ENCODE peak calls at places on chromosomes 16 and 17, in nine cellular contexts. B, C, D, H, F, L, Z, M and T are unnamed samples.

GRCh38 chr16:23829454-23829853 is 6.3 kb upstream of the PRKCB start:
- DNase-seq in B (no peak), C (no peak), D (no peak), H (no peak), F (no peak), L (no peak), Z (no peak), M (no peak), T (no peak)

GRCh38 chr17:30396129-30396528 is 17.4 kb downstream of the CPD start:
- DNase-seq in B (no peak), C (no peak), D (no peak), H (no peak), F (no peak), L (no peak), Z (no peak), M (no peak), T (no peak)

GRCh38 chr17:42214156-42214555 is 19.9 kb upstream of the GHDC start:
- DNase-seq in B (no peak), C (no peak), D (no peak), H (no peak), F (no peak), L (no peak), Z (no peak), M (no peak), T (no peak)

GRCh38 chr17:36791150-36791653 is 146.1 kb upstream of the LHX1 start:
- DNase-seq in B (no peak), C (no peak), D (no peak), H (no peak), F (no peak), L (peak; percentile 43), Z (no peak), M (no peak), T (no peak)

GRCh38 chr16:14244344-14245010 is 173.4 kb downstream of the MRTFB start:
- DNase-seq in B (no peak), C (no peak), D (no peak), H (no peak), F (no peak), L (no peak), Z (no peak), M (no peak), T (no peak)

GRCh38 chr17:7213895-7214299 is 5.7 kb downstream of the DLG4 start:
- DNase-seq in B (no peak), C (peak; percentile 79), D (no peak), H (peak; percentile 92), F (peak; percentile 71), L (no peak), Z (no peak), M (peak; percentile 86), T (no peak)

GRCh38 chr17:33647976-33648375 is 354.9 kb upstream of the ASIC2 start:
- DNase-seq in B (no peak), C (no peak), D (no peak), H (no peak), F (no peak), L (no peak), Z (no peak), M (no peak), T (no peak)

GRCh38 chr17:39235555-39236221 is 9.9 kb upstream of the STAC2 start:
- DNase-seq in B (no peak), C (peak; percentile 29), D (no peak), H (no peak), F (no peak), L (no peak), Z (peak; percentile 24), M (peak; percentile 60), T (peak; percentile 50)

GRCh38 chr17:32286518-32286900 is 20.9 kb downstream of the RHBDL3 start:
- DNase-seq in B (no peak), C (no peak), D (no peak), H (no peak), F (no peak), L (no peak), Z (no peak), M (no peak), T (no peak)

GRCh38 chr17:37637956-37638355 is 5.3 kb downstream of the DDX52 start:
- DNase-seq in B (no peak), C (no peak), D (no peak), H (no peak), F (no peak), L (no peak), Z (no peak), M (no peak), T (no peak)

GRCh38 chr17:6660101-6660500 is 8.5 kb downstream of the C17orf100 start:
- DNase-seq in B (peak; percentile 42), C (no peak), D (no peak), H (no peak), F (no peak), L (no peak), Z (no peak), M (no peak), T (no peak)

GRCh38 chr16:9908613-9909012 is 273.6 kb downstream of the GRIN2A start:
- DNase-seq in B (no peak), C (no peak), D (no peak), H (no peak), F (no peak), L (no peak), Z (no peak), M (no peak), T (no peak)

GRCh38 chr16:23351360-23351759 is 49.3 kb downstream of the SCNN1B start:
- DNase-seq in B (no peak), C (peak; percentile 79), D (no peak), H (peak; percentile 37), F (no peak), L (no peak), Z (no peak), M (no peak), T (peak; percentile 25)

GRCh38 chr17:7858487-7858832 is 657 bp downstream of the CYB5D1 start:
- DNase-seq in B (no peak), C (peak; percentile 53), D (peak; percentile 82), H (peak; percentile 81), F (no peak), L (peak; percentile 83), Z (no peak), M (peak; percentile 52), T (peak; percentile 88)

GRCh38 chr17:11624968-11625367 is 26.7 kb downstream of the DNAH9 start:
- DNase-seq in B (no peak), C (no peak), D (no peak), H (no peak), F (no peak), L (no peak), Z (no peak), M (no peak), T (no peak)

GRCh38 chr16:2966043-2966802 is 2.1 kb downstream of the KREMEN2 start:
- DNase-seq in B (no peak), C (peak; percentile 8), D (peak; percentile 54), H (no peak), F (no peak), L (no peak), Z (no peak), M (no peak), T (peak; percentile 73)

GRCh38 chr16:2962334-2963073 is 1.6 kb upstream of the KREMEN2 start:
- DNase-seq in B (no peak), C (no peak), D (peak; percentile 50), H (no peak), F (no peak), L (no peak), Z (no peak), M (no peak), T (peak; percentile 74)

GRCh38 chr16:2963074-2963610 is 933 bp upstream of the KREMEN2 start:
- DNase-seq in B (no peak), C (peak; percentile 8), D (peak; percentile 74), H (no peak), F (no peak), L (no peak), Z (no peak), M (no peak), T (peak; percentile 73)

GRCh38 chr16:2963611-2964415 is at the start of gene KREMEN2:
- DNase-seq in B (no peak), C (peak; percentile 21), D (peak; percentile 85), H (no peak), F (no peak), L (no peak), Z (no peak), M (peak; percentile 56), T (peak; percentile 74)

GRCh38 chr16:2964416-2965223 is 545 bp downstream of the KREMEN2 start:
- DNase-seq in B (no peak), C (peak; percentile 58), D (peak; percentile 89), H (no peak), F (peak; percentile 39), L (no peak), Z (no peak), M (peak; percentile 74), T (peak; percentile 88)
- H3K4me3 ChIP-seq in B (peak overlapping the region; percentile 39), C (peak overlapping the region; percentile 31), D (no peak overlapping the region), H (peak overlapping the region; percentile 29), F (peak overlapping the region; percentile 30), L (peak overlapping the region; percentile 43), Z (peak overlapping the region; percentile 69), M (peak overlapping the region; percentile 78), T (peak overlapping the region; percentile 47)

GRCh38 chr16:1980026-1980769 is 1.1 kb downstream of the NOXO1 start:
- DNase-seq in B (no peak), C (no peak), D (peak; percentile 88), H (no peak), F (peak; percentile 44), L (no peak), Z (no peak), M (no peak), T (no peak)
- TF ChIP-seq POLR2AphosphoS5 in B (no peak), C (peak; percentile 26), D (no peak), H (no peak), F (no peak), L (no peak), Z (no peak), M (no peak), T (peak; percentile 53)

DNA sequence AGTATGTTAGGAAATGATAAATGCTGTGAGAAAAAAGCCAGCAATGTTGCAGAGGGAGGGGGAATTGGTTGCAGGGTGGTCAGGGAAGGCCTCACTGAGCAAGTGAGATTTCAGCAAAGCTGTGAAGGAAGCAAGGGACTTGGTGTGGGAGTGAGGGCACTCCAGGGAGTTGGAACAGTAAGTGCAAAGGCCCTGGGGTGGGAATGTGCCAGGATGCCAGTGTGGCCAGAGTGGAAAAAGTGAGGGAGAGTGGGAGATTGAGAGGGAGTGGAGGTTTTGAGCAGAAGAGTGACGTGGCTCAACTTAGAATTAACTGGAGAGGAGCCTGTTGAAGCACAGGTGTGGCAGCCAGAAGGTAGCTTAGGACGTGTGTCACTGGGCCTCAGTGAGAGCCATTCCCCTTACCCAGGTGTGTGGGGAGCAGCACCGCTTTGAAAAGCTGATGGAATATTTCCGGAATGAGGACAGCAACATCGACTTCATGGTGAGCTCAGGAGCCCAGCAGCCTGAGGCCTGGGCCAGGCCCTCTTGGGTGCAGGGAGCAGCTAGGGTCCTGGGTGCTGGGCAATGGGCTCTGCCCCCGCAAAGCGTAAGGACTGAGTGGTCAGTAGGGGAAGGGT is 16.6 kb downstream of the FMNL1 start:
- DNase-seq in B (no peak), C (no peak), D (peak; percentile 16), H (no peak), F (no peak), L (no peak), Z (no peak), M (no peak), T (no peak)
- TF ChIP-seq POLR2A in B (no peak), C (no peak), D (no peak), H (no peak), F (no peak), L (no peak), Z (no peak), M (no peak), T (no peak)

DNA sequence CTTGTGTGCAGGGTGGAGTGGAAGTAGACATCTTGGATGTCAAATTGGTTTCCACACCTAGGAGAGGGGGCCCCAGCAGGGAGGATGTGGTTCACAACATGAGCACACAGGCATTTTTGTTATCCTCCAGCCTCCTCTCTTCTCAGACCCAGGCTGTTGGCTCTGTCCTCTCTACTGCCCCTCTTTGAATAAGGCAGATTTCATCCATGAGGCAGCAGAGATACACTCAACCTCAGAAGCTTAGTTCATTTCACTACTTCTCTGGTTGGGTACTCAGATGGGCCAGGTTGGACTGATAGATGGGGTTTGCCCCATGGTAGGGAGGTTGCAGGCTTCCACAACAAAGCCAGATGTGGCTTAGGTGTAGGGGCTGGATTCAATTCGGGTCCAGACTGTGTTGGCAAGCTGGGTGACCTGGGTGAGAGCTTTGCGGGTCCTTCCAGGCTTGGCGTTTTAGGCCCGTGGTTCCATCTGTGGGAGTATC is 22.2 kb upstream of the NFATC3 start:
- DNase-seq in B (no peak), C (peak; percentile 25), D (no peak), H (peak; percentile 35), F (peak; percentile 25), L (no peak), Z (no peak), M (no peak), T (peak; percentile 78)
- H3K4me3 ChIP-seq in B (no peak overlapping the region), C (no peak overlapping the region), D (no peak overlapping the region), H (no peak overlapping the region), F (no peak overlapping the region), L (no peak overlapping the region), Z (no peak overlapping the region), M (no peak overlapping the region), T (no peak overlapping the region)